ENCODE peak calls at places on chromosomes 16 and 17, in seven cellular contexts. One of them, this sample, is unnamed.
A peak's percentile ranks its signal among the peaks of the same experiment; 100 is the strongest.

GRCh38 chr16:82990155-82990554 is 363.4 kb downstream of the CDH13 start:
- DNase-seq in HCT116: no peak
- DNase-seq in lung: no peak
- DNase-seq in colonic mucosa: no peak
- DNase-seq in IMR-90: peak; percentile 83
- DNase-seq in left lung: no peak
- DNase-seq in PC-3: no peak
- DNase-seq in this sample: no peak

GRCh38 chr17:62897706-62898105 is 68.3 kb upstream of the TANC2 start:
- DNase-seq in lung: no peak
- DNase-seq in IMR-90: no peak
- DNase-seq in left lung: no peak
- DNase-seq in HCT116: no peak
- DNase-seq in colonic mucosa: no peak
- DNase-seq in PC-3: no peak
- DNase-seq in this sample: no peak

GRCh38 chr17:73947281-73947975 is 256.1 kb upstream of the RPL38 start:
- DNase-seq in PC-3: no peak
- DNase-seq in lung: no peak
- DNase-seq in HCT116: no peak
- DNase-seq in colonic mucosa: no peak
- DNase-seq in left lung: no peak
- DNase-seq in IMR-90: no peak
- DNase-seq in this sample: no peak

GRCh38 chr16:79677799-79678525 is 77.4 kb upstream of the MAF start:
- DNase-seq in left lung: no peak
- DNase-seq in IMR-90: no peak
- DNase-seq in HCT116: no peak
- DNase-seq in PC-3: no peak
- DNase-seq in lung: no peak
- DNase-seq in colonic mucosa: no peak
- DNase-seq in this sample: no peak

GRCh38 chr16:49748322-49748721 is 107.6 kb downstream of the ZNF423 start:
- DNase-seq in lung: no peak
- DNase-seq in PC-3: no peak
- DNase-seq in HCT116: peak; percentile 26
- DNase-seq in colonic mucosa: no peak
- DNase-seq in left lung: no peak
- DNase-seq in IMR-90: no peak
- DNase-seq in this sample: peak; percentile 73

GRCh38 chr17:66268247-66268927 is 34.0 kb upstream of the PRKCA start:
- DNase-seq in left lung: no peak
- DNase-seq in colonic mucosa: no peak
- DNase-seq in PC-3: peak; percentile 81
- DNase-seq in IMR-90: peak; percentile 89
- DNase-seq in HCT116: no peak
- DNase-seq in lung: no peak
- DNase-seq in this sample: peak; percentile 23

GRCh38 chr16:12201216-12201615 is 224.7 kb downstream of the SNX29 start:
- DNase-seq in HCT116: no peak
- DNase-seq in colonic mucosa: no peak
- DNase-seq in left lung: no peak
- DNase-seq in IMR-90: peak; percentile 62
- DNase-seq in lung: no peak
- DNase-seq in PC-3: no peak
- DNase-seq in this sample: no peak

GRCh38 chr17:6603746-6604325 is 36.7 kb downstream of the KIAA0753 start:
- DNase-seq in PC-3: no peak
- DNase-seq in IMR-90: peak; percentile 30
- DNase-seq in HCT116: no peak
- DNase-seq in left lung: no peak
- DNase-seq in lung: peak; percentile 59
- DNase-seq in colonic mucosa: no peak
- DNase-seq in this sample: no peak

GRCh38 chr17:28550858-28551257 is 1.6 kb downstream of the UNC119 start:
- DNase-seq in colonic mucosa: no peak
- DNase-seq in left lung: no peak
- DNase-seq in lung: no peak
- DNase-seq in PC-3: no peak
- DNase-seq in IMR-90: no peak
- DNase-seq in HCT116: no peak
- DNase-seq in this sample: no peak

GRCh38 chr16:79929260-79929977 is 328.9 kb upstream of the MAF start:
- DNase-seq in PC-3: no peak
- DNase-seq in lung: no peak
- DNase-seq in IMR-90: no peak
- DNase-seq in colonic mucosa: no peak
- DNase-seq in left lung: no peak
- DNase-seq in HCT116: no peak
- DNase-seq in this sample: no peak

GRCh38 chr16:8417145-8417544 is 173.2 kb downstream of the TMEM114 start:
- DNase-seq in colonic mucosa: no peak
- DNase-seq in HCT116: no peak
- DNase-seq in IMR-90: no peak
- DNase-seq in lung: no peak
- DNase-seq in PC-3: no peak
- DNase-seq in left lung: no peak
- DNase-seq in this sample: no peak

GRCh38 chr17:34974794-34975428 is 5.4 kb upstream of the LIG3 start:
- DNase-seq in PC-3: no peak
- DNase-seq in IMR-90: no peak
- DNase-seq in left lung: no peak
- DNase-seq in colonic mucosa: no peak
- DNase-seq in HCT116: no peak
- DNase-seq in lung: no peak
- DNase-seq in this sample: no peak

GRCh38 chr17:21174186-21174585 is 39.8 kb downstream of the TMEM11 start:
- DNase-seq in lung: peak; percentile 7
- DNase-seq in left lung: no peak
- DNase-seq in PC-3: no peak
- DNase-seq in colonic mucosa: no peak
- DNase-seq in HCT116: no peak
- DNase-seq in IMR-90: no peak
- DNase-seq in this sample: no peak

GRCh38 chr16:69339289-69340094 is at the start of the genes COG8 and NIP7:
- DNase-seq in PC-3: peak; percentile 97
- DNase-seq in left lung: peak; percentile 95
- DNase-seq in HCT116: peak; percentile 97
- DNase-seq in lung: peak; percentile 97
- DNase-seq in colonic mucosa: peak; percentile 97
- DNase-seq in IMR-90: peak; percentile 98
- DNase-seq in this sample: peak; percentile 95
- H3K27ac ChIP-seq in PC-3: peak within 1 kb of the TSS; percentile 70
- H3K27ac ChIP-seq in left lung: peak within 1 kb of the TSS; percentile 97
- H3K27ac ChIP-seq in HCT116: peak within 1 kb of the TSS; percentile 90
- H3K27ac ChIP-seq in lung: peak within 1 kb of the TSS; percentile 93
- H3K27ac ChIP-seq in colonic mucosa: peak within 1 kb of the TSS; percentile 93
- H3K27ac ChIP-seq in IMR-90: peak within 1 kb of the TSS; percentile 68
- H3K27ac ChIP-seq in this sample: peak within 1 kb of the TSS; percentile 85

DNA sequence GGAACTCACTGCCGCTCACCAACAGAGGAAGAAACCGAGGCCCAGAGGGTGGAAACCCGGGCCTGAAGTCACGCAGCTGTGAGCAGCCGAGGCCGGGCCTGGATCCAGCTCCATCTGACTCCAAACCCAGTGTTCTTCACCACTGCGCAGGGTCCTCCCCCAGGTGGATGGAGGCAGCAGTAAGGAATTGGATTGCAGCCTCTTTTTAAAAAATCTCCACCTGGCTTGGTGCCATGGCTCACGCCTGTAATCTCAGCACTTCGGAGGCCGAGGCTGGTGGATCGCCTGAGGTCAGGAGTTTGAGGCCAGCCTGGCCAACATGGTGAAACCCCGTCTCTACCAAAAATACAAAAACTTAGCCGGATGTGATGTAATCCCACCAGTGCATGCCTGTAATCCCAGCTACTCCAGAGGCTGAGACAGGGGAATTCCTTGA is 177.2 kb downstream of the FOXL1 start:
- DNase-seq in PC-3: no peak
- DNase-seq in left lung: peak; percentile 72
- DNase-seq in IMR-90: no peak
- DNase-seq in lung: no peak
- DNase-seq in colonic mucosa: no peak
- DNase-seq in HCT116: no peak
- DNase-seq in this sample: no peak
- H3K27ac ChIP-seq in PC-3: no peak overlapping the region
- H3K27ac ChIP-seq in left lung: no peak overlapping the region
- H3K27ac ChIP-seq in IMR-90: no peak overlapping the region
- H3K27ac ChIP-seq in lung: no peak overlapping the region
- H3K27ac ChIP-seq in colonic mucosa: no peak overlapping the region
- H3K27ac ChIP-seq in HCT116: no peak overlapping the region
- H3K27ac ChIP-seq in this sample: no peak overlapping the region

GRCh38 chr16:56300901-56301351 is 109.6 kb downstream of the GNAO1 start:
- DNase-seq in colonic mucosa: no peak
- DNase-seq in PC-3: no peak
- DNase-seq in lung: no peak
- DNase-seq in HCT116: no peak
- DNase-seq in IMR-90: peak; percentile 17
- DNase-seq in left lung: no peak
- DNase-seq in this sample: no peak
- H3K27ac ChIP-seq in colonic mucosa: no peak overlapping the region
- H3K27ac ChIP-seq in PC-3: no peak overlapping the region
- H3K27ac ChIP-seq in lung: no peak overlapping the region
- H3K27ac ChIP-seq in HCT116: no peak overlapping the region
- H3K27ac ChIP-seq in IMR-90: no peak overlapping the region
- H3K27ac ChIP-seq in left lung: no peak overlapping the region
- H3K27ac ChIP-seq in this sample: no peak overlapping the region

GRCh38 chr17:1947743-1948516 is 77.2 kb downstream of the RTN4RL1 start:
- DNase-seq in PC-3: no peak
- DNase-seq in colonic mucosa: no peak
- DNase-seq in HCT116: no peak
- DNase-seq in left lung: no peak
- DNase-seq in lung: no peak
- DNase-seq in IMR-90: no peak
- DNase-seq in this sample: no peak
- H3K27ac ChIP-seq in PC-3: no peak overlapping the region
- H3K27ac ChIP-seq in colonic mucosa: no peak overlapping the region
- H3K27ac ChIP-seq in HCT116: no peak overlapping the region
- H3K27ac ChIP-seq in left lung: no peak overlapping the region
- H3K27ac ChIP-seq in lung: peak overlapping the region; percentile 43
- H3K27ac ChIP-seq in IMR-90: no peak overlapping the region
- H3K27ac ChIP-seq in this sample: no peak overlapping the region

GRCh38 chr16:81466351-81466960 is 21.8 kb downstream of the CMIP start:
- DNase-seq in HCT116: no peak
- DNase-seq in IMR-90: peak; percentile 39
- DNase-seq in colonic mucosa: no peak
- DNase-seq in left lung: no peak
- DNase-seq in lung: no peak
- DNase-seq in PC-3: no peak
- DNase-seq in this sample: no peak
- H3K27ac ChIP-seq in HCT116: no peak overlapping the region
- H3K27ac ChIP-seq in IMR-90: no peak overlapping the region
- H3K27ac ChIP-seq in colonic mucosa: no peak overlapping the region
- H3K27ac ChIP-seq in left lung: peak overlapping the region; percentile 53
- H3K27ac ChIP-seq in lung: no peak overlapping the region
- H3K27ac ChIP-seq in PC-3: no peak overlapping the region
- H3K27ac ChIP-seq in this sample: no peak overlapping the region

DNA sequence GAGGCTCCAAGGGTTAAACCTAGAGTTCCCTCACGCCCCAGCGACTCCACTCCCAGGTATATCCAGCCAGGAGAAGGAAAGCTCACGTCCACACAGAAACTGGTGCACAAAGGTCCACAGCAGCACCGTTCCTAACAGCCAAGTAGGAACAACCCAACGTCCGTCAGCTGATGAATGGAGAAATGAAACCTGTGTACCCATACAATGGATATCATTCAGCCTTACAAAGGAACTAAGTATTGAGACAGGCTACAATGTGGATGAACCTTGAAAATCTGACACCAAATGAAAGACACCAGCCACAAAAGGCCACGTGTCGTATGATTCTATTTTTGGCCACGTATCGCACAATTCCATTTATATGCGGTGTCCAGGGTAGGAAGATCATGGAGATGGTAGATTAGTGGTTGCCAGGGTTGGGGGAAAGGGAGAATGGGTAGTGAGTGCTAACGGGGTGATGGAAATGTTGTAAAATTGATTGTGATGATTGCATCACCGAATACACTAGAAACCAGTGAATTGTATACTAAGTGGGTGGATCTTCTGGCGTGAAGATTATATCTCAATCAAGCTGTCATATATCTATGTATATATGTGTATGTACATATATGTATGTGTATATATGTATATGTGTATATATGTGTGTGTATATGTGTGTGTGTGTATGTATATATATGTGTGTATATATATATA is 30.1 kb downstream of the NLRC3 start:
- DNase-seq in left lung: no peak
- DNase-seq in IMR-90: no peak
- DNase-seq in lung: no peak
- DNase-seq in colonic mucosa: no peak
- DNase-seq in PC-3: no peak
- DNase-seq in HCT116: no peak
- DNase-seq in this sample: no peak
- H3K27ac ChIP-seq in left lung: no peak overlapping the region
- H3K27ac ChIP-seq in IMR-90: no peak overlapping the region
- H3K27ac ChIP-seq in lung: no peak overlapping the region
- H3K27ac ChIP-seq in colonic mucosa: no peak overlapping the region
- H3K27ac ChIP-seq in PC-3: no peak overlapping the region
- H3K27ac ChIP-seq in HCT116: no peak overlapping the region
- H3K27ac ChIP-seq in this sample: no peak overlapping the region

DNA sequence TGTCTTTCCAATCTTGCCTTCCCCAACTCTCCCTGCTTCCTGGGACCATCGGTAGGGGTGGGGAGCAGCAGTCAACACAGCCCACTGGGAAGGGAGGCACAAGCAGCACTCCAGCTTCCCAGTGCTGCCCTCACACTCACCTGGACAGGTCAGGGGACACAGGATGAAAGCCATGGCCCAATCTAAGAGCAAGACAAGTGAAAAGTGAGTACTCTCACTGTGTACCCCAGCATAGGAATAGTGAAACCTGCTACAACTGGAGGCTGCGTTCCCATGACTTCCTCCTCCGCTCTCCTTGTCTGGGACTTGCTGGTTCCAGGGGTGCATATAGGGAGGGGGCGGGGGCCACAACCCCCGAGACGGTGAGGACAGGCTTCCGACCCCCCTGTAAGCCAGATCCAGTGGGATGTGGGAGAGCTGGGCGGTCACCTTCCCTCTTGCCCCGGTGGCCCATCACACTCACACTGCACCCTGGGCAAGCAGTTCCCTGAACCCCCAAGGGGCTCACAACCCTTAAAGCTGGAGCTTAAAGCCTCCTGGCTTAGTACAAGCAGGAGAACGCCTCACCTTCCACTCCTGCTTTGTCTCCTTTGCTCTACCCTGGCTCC is 29.5 kb upstream of the SLC25A19 start:
- DNase-seq in IMR-90: no peak
- DNase-seq in lung: no peak
- DNase-seq in HCT116: no peak
- DNase-seq in colonic mucosa: no peak
- DNase-seq in PC-3: no peak
- DNase-seq in left lung: peak; percentile 39
- DNase-seq in this sample: no peak
- H3K27ac ChIP-seq in IMR-90: no peak overlapping the region
- H3K27ac ChIP-seq in lung: no peak overlapping the region
- H3K27ac ChIP-seq in HCT116: no peak overlapping the region
- H3K27ac ChIP-seq in colonic mucosa: peak overlapping the region; percentile 17
- H3K27ac ChIP-seq in PC-3: no peak overlapping the region
- H3K27ac ChIP-seq in left lung: peak overlapping the region; percentile 87
- H3K27ac ChIP-seq in this sample: no peak overlapping the region

DNA sequence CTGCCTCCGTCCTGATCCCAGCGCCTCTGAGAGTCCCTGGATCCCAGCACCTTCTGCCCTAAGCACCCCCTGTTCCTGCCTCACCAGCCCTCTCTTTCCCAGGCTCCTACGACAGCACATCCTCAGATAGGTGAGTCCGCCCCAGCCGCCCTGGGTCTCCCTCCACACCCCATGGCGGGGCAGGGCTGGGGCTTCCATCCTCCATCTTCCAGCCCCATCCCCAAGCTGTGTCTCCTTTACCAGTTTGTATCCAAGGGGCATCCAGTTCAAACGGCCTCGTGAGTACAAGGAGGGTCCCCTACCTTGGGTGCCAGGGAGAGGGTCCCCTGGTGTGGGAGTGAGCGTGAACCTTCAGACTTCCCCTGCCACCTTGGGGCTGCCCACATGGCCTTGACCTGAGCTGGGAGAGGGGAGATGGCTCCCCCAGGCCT is 774 bp downstream of the LAT start:
- DNase-seq in colonic mucosa: no peak
- DNase-seq in left lung: no peak
- DNase-seq in IMR-90: no peak
- DNase-seq in HCT116: no peak
- DNase-seq in PC-3: no peak
- DNase-seq in lung: no peak
- DNase-seq in this sample: no peak
- H3K27ac ChIP-seq in colonic mucosa: peak overlapping the region; percentile 17
- H3K27ac ChIP-seq in left lung: no peak overlapping the region
- H3K27ac ChIP-seq in IMR-90: no peak overlapping the region
- H3K27ac ChIP-seq in HCT116: no peak overlapping the region
- H3K27ac ChIP-seq in PC-3: no peak overlapping the region
- H3K27ac ChIP-seq in lung: no peak overlapping the region
- H3K27ac ChIP-seq in this sample: no peak overlapping the region

This sample was measured in uterus.